ENCODE peak calls at places on chromosomes 6 and 20, in five cellular contexts. B, U, I, Z and K are unnamed samples.

GRCh38 chr6:116945809-116946208 is 68.8 kb downstream of the RFX6 start:
- DNase-seq in U (peak), B (no peak), Z (no peak), I (no peak), K (no peak)

GRCh38 chr6:3324262-3324942 is 65.7 kb downstream of the PSMG4 start:
- DNase-seq in B (peak), I (peak), U (peak), Z (no peak), K (no peak)

GRCh38 chr6:105301072-105301503 is 101.8 kb downstream of the PREP start:
- DNase-seq in I (no peak), B (no peak), Z (no peak), U (peak), K (no peak)

GRCh38 chr20:56956536-56956935 is 309.9 kb downstream of the BMP7 start:
- DNase-seq in B (no peak), U (no peak), Z (no peak), I (no peak), K (no peak)

GRCh38 chr6:4405609-4406212 is 270.3 kb upstream of the ECI2 start:
- DNase-seq in U (no peak), I (no peak), Z (no peak), B (no peak), K (no peak)

GRCh38 chr20:49270177-49270576 is 7.7 kb downstream of the ZNFX1 start:
- DNase-seq in Z (no peak), I (no peak), U (no peak), B (no peak), K (no peak)

GRCh38 chr6:7911345-7911725 is 747 bp upstream of the TXNDC5 start:
- DNase-seq in I (no peak), Z (no peak), U (no peak), B (no peak), K (no peak)

GRCh38 chr6:31970604-31971271 is 1.2 kb downstream of the DXO start:
- DNase-seq in Z (no peak), U (no peak), I (no peak), B (no peak), K (no peak)

GRCh38 chr6:47131773-47132172 is 89.6 kb upstream of the ADGRF1 start:
- DNase-seq in Z (no peak), I (no peak), U (no peak), B (no peak), K (no peak)

GRCh38 chr20:6768228-6769185 is 1.0 kb downstream of the BMP2 start:
- DNase-seq in U (peak), Z (no peak), B (peak), I (peak), K (peak)

GRCh38 chr20:22352019-22352418 is 232.4 kb downstream of the FOXA2 start:
- DNase-seq in I (no peak), U (no peak), Z (no peak), B (no peak), K (no peak)

GRCh38 chr20:46173652-46174468 is 55.7 kb downstream of the CD40 start:
- DNase-seq in Z (no peak), U (no peak), B (no peak), I (no peak), K (no peak)
- H3K4me3 ChIP-seq in Z (no peak), U (no peak), B (no peak), I (no peak), K (no peak)

GRCh38 chr6:123965894-123966293 is 162.2 kb downstream of the NKAIN2 start:
- DNase-seq in I (no peak), Z (no peak), U (peak), B (no peak), K (no peak)
- TF ChIP-seq CTCF in I (no peak), Z (no peak), U (peak), B (no peak), K (peak)

GRCh38 chr6:169579712-169580111 is 122.1 kb downstream of the WDR27 start:
- DNase-seq in I (no peak), Z (no peak), U (no peak), B (no peak), K (no peak)

GRCh38 chr6:169577236-169577635 is 124.6 kb downstream of the WDR27 start:
- DNase-seq in Z (no peak), I (no peak), B (peak), U (no peak), K (no peak)

GRCh38 chr6:169574420-169574819 is 127.4 kb downstream of the WDR27 start:
- DNase-seq in Z (no peak), U (no peak), B (peak), I (no peak), K (no peak)

GRCh38 chr6:169575365-169575764 is 126.5 kb downstream of the WDR27 start:
- DNase-seq in I (no peak), B (peak), Z (no peak), U (no peak), K (no peak)

DNA sequence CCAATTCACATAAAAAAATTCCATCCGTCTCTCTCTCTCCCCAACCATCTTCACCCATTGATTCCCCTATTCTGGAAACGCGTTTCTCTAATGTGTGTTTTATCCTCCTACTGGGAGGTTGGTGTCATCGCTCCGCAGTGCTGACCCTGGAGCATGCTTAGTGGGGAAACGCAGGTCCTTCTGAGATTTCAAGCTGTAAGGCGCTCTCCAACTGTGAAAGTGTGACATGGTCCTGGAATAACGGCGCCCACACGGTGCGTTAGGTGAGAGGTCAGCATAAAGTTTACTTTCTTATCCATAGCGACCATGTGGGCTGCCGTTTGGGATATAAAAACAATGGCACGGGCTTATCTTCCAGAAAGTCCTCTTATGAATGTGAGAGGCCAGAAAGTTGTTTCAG is 123.9 kb downstream of the WDR27 start:
- DNase-seq in I (no peak), U (peak), B (no peak), Z (no peak), K (no peak)
- H3K4me3 ChIP-seq in I (no peak), U (no peak), B (no peak), Z (no peak), K (peak)

DNA sequence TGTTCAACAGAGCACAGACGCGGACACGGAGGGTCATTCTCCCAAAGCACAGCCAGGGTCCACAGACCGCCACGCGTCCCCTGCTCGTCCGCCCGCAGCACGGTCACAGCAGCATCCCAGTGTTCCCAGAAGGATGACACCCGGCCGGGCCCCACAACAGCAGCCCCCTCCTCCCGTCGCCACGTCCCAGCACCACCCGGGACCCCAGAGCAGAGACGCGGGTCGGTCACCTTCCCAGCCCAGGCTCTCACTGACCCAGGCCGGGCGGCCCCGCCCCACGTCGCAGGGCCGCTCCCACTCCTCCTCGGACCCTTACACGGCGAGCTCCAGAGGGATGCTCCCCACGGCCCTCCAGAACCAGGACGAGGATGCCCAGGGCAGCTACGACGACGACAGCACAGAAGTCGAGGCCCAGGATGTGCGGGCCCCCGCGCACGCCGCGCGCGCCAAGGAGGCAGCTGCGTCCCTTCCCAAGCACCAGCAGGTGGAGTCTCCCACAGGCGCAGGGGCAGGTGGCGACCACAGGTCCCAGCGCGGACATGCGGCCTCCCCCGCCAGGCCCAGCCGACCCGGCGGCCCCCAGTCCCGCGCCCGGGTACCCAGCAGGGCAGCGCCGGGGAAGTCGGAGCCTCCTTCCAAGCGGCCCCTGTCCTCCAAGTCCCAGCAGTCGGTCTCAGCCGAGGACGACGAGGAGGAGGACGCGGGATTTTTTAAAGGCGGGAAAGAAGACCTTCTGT is 64.3 kb downstream of the FNDC1 start:
- DNase-seq in I (no peak), B (no peak), Z (no peak), U (no peak), K (no peak)
- TF ChIP-seq CTCF in I (no peak), B (no peak), Z (no peak), U (no peak), K (no peak)

GRCh38 chr6:87919416-87919815 is 128.2 kb upstream of the SPACA1 start:
- DNase-seq in B (no peak), I (no peak), Z (no peak), U (no peak), K (no peak)
- H3K4me3 ChIP-seq in B (no peak), I (no peak), Z (no peak), U (no peak), K (no peak)

GRCh38 chr6:139895205-139895793 is 520.9 kb upstream of the CITED2 start:
- DNase-seq in I (no peak), B (no peak), Z (no peak), U (no peak), K (no peak)
- TF ChIP-seq CTCF in I (no peak), B (no peak), Z (no peak), U (peak), K (no peak)

GRCh38 chr6:44548319-44548718 is 160.8 kb downstream of the CDC5L start:
- DNase-seq in I (peak), U (no peak), B (no peak), Z (no peak), K (no peak)

GRCh38 chr6:44543664-44544063 is 156.2 kb downstream of the CDC5L start:
- DNase-seq in I (peak), Z (no peak), B (peak), U (no peak), K (no peak)

GRCh38 chr6:44549516-44549915 is 162.0 kb downstream of the CDC5L start:
- DNase-seq in I (no peak), U (no peak), B (no peak), Z (no peak), K (no peak)

GRCh38 chr6:44542401-44543116 is 155.1 kb downstream of the CDC5L start:
- DNase-seq in U (peak), Z (peak), I (peak), B (peak), K (peak)

DNA sequence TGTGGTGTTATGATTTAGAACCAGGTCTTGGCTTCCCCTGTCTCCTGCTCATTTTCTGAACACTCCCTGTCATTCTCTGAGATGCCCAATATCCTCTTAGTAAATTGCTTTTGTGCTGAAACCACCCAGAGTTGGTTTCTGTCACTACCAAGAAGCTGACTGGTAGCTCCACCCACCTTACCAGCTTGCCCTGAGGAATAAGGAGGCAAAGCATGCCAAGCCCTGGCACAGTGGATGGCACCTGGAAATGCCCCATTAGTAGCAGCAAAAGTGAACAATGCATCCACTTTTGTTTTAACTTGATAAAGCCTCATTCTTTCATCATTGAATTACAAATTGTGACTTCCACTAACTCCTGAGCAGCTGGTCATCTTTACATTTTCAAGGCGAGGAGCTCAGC is 157.7 kb downstream of the CDC5L start:
- DNase-seq in Z (no peak), I (peak), B (no peak), U (no peak), K (no peak)
- H3K4me3 ChIP-seq in Z (no peak), I (no peak), B (no peak), U (no peak), K (no peak)

GRCh38 chr6:45003961-45004360 is 324.2 kb upstream of the RUNX2 start:
- DNase-seq in U (no peak), B (no peak), I (no peak), Z (no peak), K (no peak)
- TF ChIP-seq CTCF in U (no peak), B (no peak), I (no peak), Z (no peak), K (no peak)